ENCODE peak calls at places on chromosomes 4 and X, in five cellular contexts. Q is CD4-positive, alpha-beta memory T cell; L is right lobe of liver; A is ovary; V is naive thymus-derived CD4-positive, alpha-beta T cell. F is an unnamed sample.

GRCh38 chrX:69600182-69600581 is 15.7 kb upstream of the EDA start:
- DNase-seq in V (no peak), A (no peak), L (no peak), Q (no peak), F (no peak)

GRCh38 chrX:116342903-116343302 is 93.5 kb upstream of the SLC6A14 start:
- DNase-seq in Q (no peak), L (no peak), A (no peak), V (no peak), F (no peak)

GRCh38 chr4:1411436-1412375 is 5.5 kb upstream of the NKX1-1 start:
- DNase-seq in A (no peak), L (peak; percentile 38), V (no peak), Q (no peak), F (peak; percentile 35)

GRCh38 chr4:8732681-8733243 is 138.9 kb downstream of the HMX1 start:
- DNase-seq in L (no peak), Q (no peak), V (no peak), A (no peak), F (peak; percentile 42)

GRCh38 chrX:51053741-51054140 is 143.2 kb downstream of the BMP15 start:
- DNase-seq in Q (no peak), V (no peak), L (no peak), A (no peak), F (no peak)

GRCh38 chr4:186695392-186695791 is 28.3 kb downstream of the FAT1 start:
- DNase-seq in L (no peak), Q (no peak), V (no peak), A (no peak), F (no peak)

GRCh38 chr4:172356002-172356401 is 542.8 kb downstream of the GALNTL6 start:
- DNase-seq in Q (no peak), V (no peak), A (no peak), L (no peak), F (no peak)

GRCh38 chr4:155734951-155735350 is 23.9 kb upstream of the GUCY1B1 start:
- DNase-seq in V (no peak), Q (no peak), L (no peak), A (no peak), F (no peak)

GRCh38 chrX:31228909-31229308 is 157.1 kb upstream of the FTHL17 start:
- DNase-seq in Q (no peak), L (no peak), V (no peak), A (no peak), F (no peak)

DNA sequence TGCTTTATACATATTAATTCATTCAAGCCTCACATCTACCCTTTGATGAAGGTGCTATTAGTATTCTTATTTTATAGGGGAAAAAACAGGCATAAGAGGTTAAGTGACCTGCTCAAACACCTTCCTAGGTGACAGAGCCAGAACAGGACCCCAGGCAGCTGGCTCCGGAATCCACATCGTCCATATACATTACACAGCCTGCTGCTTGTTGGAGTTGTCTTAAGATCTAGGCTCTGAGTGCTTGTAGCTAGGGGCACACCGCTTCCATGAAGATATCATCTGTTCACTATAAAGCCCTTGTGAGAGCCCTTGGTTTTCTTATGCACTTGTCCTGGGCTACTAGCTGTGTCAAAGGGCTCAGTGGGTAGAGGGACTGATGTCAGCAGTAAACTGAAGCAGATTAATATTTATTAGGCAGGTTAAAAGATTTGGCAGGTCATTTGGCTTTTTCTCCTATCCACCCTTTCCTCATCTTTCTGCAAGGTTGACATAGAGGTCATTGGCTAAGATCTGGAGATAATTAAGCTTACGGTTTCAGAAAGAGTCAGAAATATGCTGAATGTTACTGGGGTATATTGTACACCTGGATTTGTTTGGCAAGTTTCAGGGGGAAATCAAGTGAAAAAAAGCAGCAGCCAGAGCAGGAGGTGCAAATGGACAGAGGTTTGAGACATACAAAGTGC is 195.4 kb downstream of the SOWAHB start:
- DNase-seq in A (no peak), V (no peak), Q (no peak), L (no peak), F (no peak)
- H3K4me1 ChIP-seq in A (peaks cover 8% of the 10 kb centered on the region), V (no peaks in the 10 kb centered on the region), Q (no peaks in the 10 kb centered on the region), L (peaks cover 62% of the 10 kb centered on the region), F (peaks cover 24% of the 10 kb centered on the region)

DNA sequence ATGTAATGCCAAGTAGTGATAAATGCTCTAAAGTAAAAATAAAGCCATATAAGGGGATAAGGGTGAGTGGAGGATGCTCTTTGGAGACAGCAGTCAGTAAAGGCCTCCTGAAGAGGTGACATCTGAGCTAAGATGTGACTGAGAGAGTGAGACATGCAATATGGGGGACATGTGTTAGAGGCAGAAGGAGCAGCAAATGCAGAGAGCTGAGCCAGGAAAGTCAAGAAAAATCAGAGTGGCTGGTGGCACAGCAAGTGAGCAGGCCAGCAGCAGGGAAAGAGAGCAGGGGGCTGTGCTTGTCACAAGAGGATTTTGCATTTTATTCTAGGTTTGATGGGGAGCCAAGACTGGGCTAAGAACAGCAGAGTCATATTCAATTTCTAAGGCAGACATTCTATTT is 394.5 kb downstream of the KCNIP4 start:
- DNase-seq in A (no peak), Q (no peak), L (no peak), V (no peak), F (no peak)
- H3K4me1 ChIP-seq in A (no peaks in the 10 kb centered on the region), Q (no peaks in the 10 kb centered on the region), L (no peaks in the 10 kb centered on the region), V (no peaks in the 10 kb centered on the region), F (no peaks in the 10 kb centered on the region)

GRCh38 chr4:128524311-128524710 is 236.7 kb upstream of the PGRMC2 start:
- DNase-seq in V (no peak), L (no peak), Q (no peak), A (no peak), F (peak; percentile 68)
- H3K4me1 ChIP-seq in V (no peaks in the 10 kb centered on the region), L (no peaks in the 10 kb centered on the region), Q (no peaks in the 10 kb centered on the region), A (peaks cover 2% of the 10 kb centered on the region), F (peaks cover 15% of the 10 kb centered on the region)

GRCh38 chr4:25160714-25161598 is 707 bp upstream of the SEPSECS start:
- DNase-seq in A (no peak), L (no peak), Q (no peak), V (no peak), F (no peak)

GRCh38 chr4:25165916-25166315 is 5.7 kb upstream of the SEPSECS start:
- DNase-seq in V (no peak), A (no peak), L (no peak), Q (no peak), F (no peak)

GRCh38 chr4:25161599-25161960 is 1.3 kb upstream of the SEPSECS start:
- DNase-seq in L (no peak), A (no peak), V (no peak), Q (no peak), F (no peak)

GRCh38 chr4:25162566-25162965 is 2.3 kb upstream of the SEPSECS start:
- DNase-seq in A (no peak), L (no peak), V (no peak), Q (no peak), F (no peak)

GRCh38 chr4:25163216-25163615 is 3.0 kb upstream of the SEPSECS start:
- DNase-seq in V (no peak), L (no peak), Q (no peak), A (no peak), F (no peak)
- H3K4me1 ChIP-seq in V (peaks cover 4% of the 10 kb centered on the region), L (peaks cover 13% of the 10 kb centered on the region), Q (peaks cover 38% of the 10 kb centered on the region), A (peaks cover 2% of the 10 kb centered on the region), F (peaks cover 24% of the 10 kb centered on the region)

DNA sequence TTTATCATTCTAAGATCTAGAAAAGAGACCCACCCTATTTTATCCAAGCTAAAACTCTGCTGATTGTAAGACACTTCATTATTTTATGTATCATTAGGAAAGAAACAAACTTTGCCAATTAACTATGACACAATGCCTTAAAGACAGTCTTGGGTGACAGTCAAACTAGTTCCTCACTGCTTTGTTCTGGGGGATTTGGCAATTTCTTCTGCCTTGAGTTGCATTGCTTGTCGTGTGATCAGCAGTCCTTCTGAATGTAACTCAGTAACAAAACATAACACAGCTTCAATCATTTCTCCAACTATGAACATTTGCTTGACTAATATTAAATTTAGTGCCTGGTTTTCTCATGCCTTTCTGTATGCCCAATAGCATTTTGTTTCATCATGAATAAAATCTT is 577.9 kb upstream of the DIPK2B start:
- DNase-seq in A (no peak), Q (no peak), L (no peak), V (no peak), F (no peak)
- H3K4me1 ChIP-seq in A (no peaks in the 10 kb centered on the region), Q (peaks cover 45% of the 10 kb centered on the region), L (no peaks in the 10 kb centered on the region), V (no peaks in the 10 kb centered on the region), F (no peaks in the 10 kb centered on the region)